ENCODE peak calls at places on chromosomes 12 and 14, in nine cellular contexts. W is AG10803; G is aorta; O is right cardiac atrium; P is HFF-Myc; D is upper lobe of left lung; K is iPS DF 6.9; R is CD8-positive, alpha-beta memory T cell; U is uterus. Z is an unnamed sample.

GRCh38 chr12:113403435-113404415 is at the start of gene SDS:
- DNase-seq in W (peak; percentile 13), G (no peak), O (peak; percentile 87), P (no peak), D (no peak), K (no peak), R (no peak), U (no peak), Z (no peak)

GRCh38 chr12:79344855-79345840 is 345.6 kb downstream of the PAWR start:
- DNase-seq in W (peak; percentile 25), G (no peak), O (no peak), P (peak; percentile 15), D (no peak), K (peak; percentile 75), R (no peak), U (no peak), Z (no peak)

GRCh38 chr12:2160043-2160442 is 107.3 kb downstream of the CACNA1C start:
- DNase-seq in W (peak; percentile 36), G (no peak), O (no peak), P (no peak), D (no peak), K (no peak), R (no peak), U (no peak), Z (no peak)

GRCh38 chr12:111842556-111843396 is 748 bp downstream of the MAPKAPK5 start:
- DNase-seq in W (peak; percentile 5), G (no peak), O (no peak), P (no peak), D (no peak), K (no peak), R (no peak), U (no peak), Z (no peak)

GRCh38 chr14:96582995-96583394 is 80.8 kb downstream of the PAPOLA start:
- DNase-seq in W (no peak), G (no peak), O (no peak), P (no peak), D (no peak), K (no peak), R (no peak), U (no peak), Z (no peak)

GRCh38 chr14:58777541-58777979 is 139.8 kb downstream of the DACT1 start:
- DNase-seq in W (no peak), G (no peak), O (no peak), P (peak; percentile 43), D (no peak), K (no peak), R (no peak), U (no peak), Z (no peak)

GRCh38 chr12:12357697-12358476 is 1.0 kb downstream of the BORCS5 start:
- DNase-seq in W (no peak), G (no peak), O (no peak), P (no peak), D (no peak), K (no peak), R (no peak), U (no peak), Z (no peak)

GRCh38 chr14:61537567-61538463 is 157.5 kb upstream of the HIF1A start:
- DNase-seq in W (peak; percentile 90), G (no peak), O (peak; percentile 17), P (no peak), D (no peak), K (no peak), R (no peak), U (no peak), Z (no peak)

GRCh38 chr14:63673882-63674497 is 32.3 kb upstream of the WDR89 start:
- DNase-seq in W (no peak), G (no peak), O (no peak), P (no peak), D (no peak), K (no peak), R (no peak), U (no peak), Z (no peak)

GRCh38 chr12:96091833-96092232 is 56.4 kb upstream of the LTA4H start:
- DNase-seq in W (no peak), G (no peak), O (no peak), P (no peak), D (no peak), K (no peak), R (no peak), U (no peak), Z (no peak)

GRCh38 chr14:105283899-105284298 is 16.9 kb downstream of the BRF1 start:
- DNase-seq in W (no peak), G (no peak), O (no peak), P (no peak), D (peak; percentile 48), K (no peak), R (no peak), U (no peak), Z (no peak)

GRCh38 chr14:87102979-87103378 is 890.0 kb downstream of the GALC start:
- DNase-seq in W (peak; percentile 19), G (no peak), O (no peak), P (no peak), D (no peak), K (no peak), R (no peak), U (no peak), Z (no peak)

GRCh38 chr14:64654072-64654899 is 49.9 kb upstream of the PLEKHG3 start:
- DNase-seq in W (peak; percentile 92), G (no peak), O (no peak), P (no peak), D (no peak), K (no peak), R (no peak), U (no peak), Z (no peak)

GRCh38 chr14:96040836-96041371 is 1.7 kb downstream of the C14orf132 start:
- DNase-seq in W (peak; percentile 24), G (no peak), O (no peak), P (no peak), D (no peak), K (no peak), R (no peak), U (no peak), Z (no peak)

GRCh38 chr14:33457021-33457420 is 493.9 kb downstream of the EGLN3 start:
- DNase-seq in W (peak; percentile 12), G (no peak), O (no peak), P (peak; percentile 11), D (no peak), K (no peak), R (no peak), U (no peak), Z (no peak)

GRCh38 chr12:5945071-5946008 is at the start of gene ANO2:
- DNase-seq in W (no peak), G (no peak), O (peak; percentile 66), P (no peak), D (peak; percentile 87), K (no peak), R (no peak), U (no peak), Z (no peak)

GRCh38 chr12:130161261-130162231 is 718 bp upstream of the FZD10 start:
- DNase-seq in W (no peak), G (peak; percentile 83), O (peak; percentile 73), P (no peak), D (peak; percentile 87), K (no peak), R (no peak), U (peak; percentile 23), Z (peak; percentile 44)

GRCh38 chr12:51270067-51270846 is at the start of gene SMAGP:
- DNase-seq in W (peak; percentile 28), G (peak; percentile 84), O (peak; percentile 77), P (no peak), D (peak; percentile 95), K (no peak), R (peak; percentile 70), U (peak; percentile 41), Z (peak; percentile 68)

GRCh38 chr14:76780058-76780345 is 18.7 kb downstream of the VASH1 start:
- DNase-seq in W (no peak), G (peak; percentile 34), O (no peak), P (no peak), D (no peak), K (no peak), R (no peak), U (no peak), Z (no peak)

DNA sequence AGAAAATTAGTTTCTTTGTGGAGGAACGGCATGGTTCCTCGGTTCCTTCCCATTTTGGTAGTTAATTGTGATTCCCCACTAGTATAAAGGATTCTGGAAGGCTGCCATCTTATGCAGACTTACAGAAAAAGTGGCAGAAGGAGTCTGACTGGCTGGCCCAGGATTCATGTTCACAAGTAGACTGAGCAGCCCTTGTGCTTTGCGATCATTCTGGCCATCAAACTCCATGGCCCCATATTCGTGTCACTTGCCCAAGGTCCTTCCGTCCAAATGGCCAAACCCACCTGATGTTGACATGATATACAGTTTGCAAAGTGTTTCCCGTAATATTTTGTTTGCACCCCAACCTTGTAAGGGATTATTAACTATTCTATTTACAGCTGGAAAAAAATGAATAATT is 297.2 kb upstream of the AMIGO2 start:
- DNase-seq in W (peak; percentile 21), G (no peak), O (peak; percentile 51), P (no peak), D (no peak), K (no peak), R (no peak), U (no peak), Z (no peak)
- H3K4me3 ChIP-seq in W (no peak overlapping the region), G (no peak overlapping the region), O (no peak overlapping the region), P (no peak overlapping the region), D (no peak overlapping the region), K (no peak overlapping the region), R (no peak overlapping the region), U (no peak overlapping the region), Z (no peak overlapping the region)

DNA sequence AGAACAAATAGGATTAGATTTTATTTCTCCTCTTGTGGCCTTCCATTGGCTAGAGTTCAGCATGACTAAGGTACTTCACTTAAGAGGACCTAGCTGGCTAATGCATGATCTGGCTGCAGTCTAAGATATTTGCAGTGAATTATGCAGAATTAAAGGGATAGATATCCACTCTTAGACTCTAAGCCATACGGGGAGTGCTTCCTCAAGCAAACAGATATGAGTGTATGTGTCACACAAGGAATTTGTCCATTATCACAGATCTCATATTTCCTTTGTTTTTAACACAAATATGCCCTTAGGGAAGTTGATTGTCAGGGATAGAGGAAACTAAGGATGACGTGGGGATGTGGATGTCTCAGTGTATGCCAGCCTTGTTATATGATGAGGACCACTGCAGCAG is 88.1 kb upstream of the DHRS4 start:
- DNase-seq in W (no peak), G (no peak), O (no peak), P (no peak), D (no peak), K (no peak), R (no peak), U (no peak), Z (no peak)
- H3K4me3 ChIP-seq in W (no peak overlapping the region), G (no peak overlapping the region), O (no peak overlapping the region), P (no peak overlapping the region), D (no peak overlapping the region), K (no peak overlapping the region), R (no peak overlapping the region), U (no peak overlapping the region), Z (no peak overlapping the region)

DNA sequence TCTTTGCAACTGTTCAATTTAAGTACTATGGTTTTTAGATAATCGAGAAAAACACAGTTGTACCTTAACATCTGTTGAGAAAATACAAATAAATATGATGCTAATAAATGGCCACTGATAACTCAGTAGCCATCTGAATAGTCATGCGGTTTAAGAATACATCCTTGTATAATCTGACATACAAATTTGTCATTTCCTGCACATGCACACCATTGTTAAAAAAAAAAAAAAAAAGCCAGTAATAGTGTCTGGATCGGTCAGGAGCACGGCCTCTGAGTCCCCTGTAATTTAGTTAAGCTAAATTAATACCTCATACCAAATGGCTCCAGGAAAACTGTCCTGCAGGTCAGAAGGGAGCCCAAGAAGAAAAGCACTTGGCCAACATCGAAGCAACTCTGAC is 16.8 kb downstream of the RFC5 start:
- DNase-seq in W (no peak), G (no peak), O (no peak), P (no peak), D (no peak), K (no peak), R (no peak), U (no peak), Z (no peak)
- H3K4me3 ChIP-seq in W (peak overlapping the region; percentile 2), G (no peak overlapping the region), O (no peak overlapping the region), P (no peak overlapping the region), D (no peak overlapping the region), K (no peak overlapping the region), R (no peak overlapping the region), U (no peak overlapping the region), Z (no peak overlapping the region)

GRCh38 chr14:50600849-50601248 is 40.9 kb downstream of the ATL1 start:
- DNase-seq in W (no peak), G (no peak), O (peak; percentile 79), P (no peak), D (no peak), K (no peak), R (no peak), U (peak; percentile 22), Z (no peak)
- H3K4me3 ChIP-seq in W (no peak overlapping the region), G (no peak overlapping the region), O (peak overlapping the region; percentile 25), P (no peak overlapping the region), D (no peak overlapping the region), K (no peak overlapping the region), R (no peak overlapping the region), U (no peak overlapping the region), Z (no peak overlapping the region)

Z was measured in psoas muscle.